ENCODE peak calls at places on chromosomes 11 and 22, in seven cellular contexts. H is suprapubic skin, X is stomach, J is K562, C is A549, S is transverse colon, D is upper lobe of left lung. O is an unnamed sample. For H3K9me3, the result is how much of the 10 kb centered on the place peaks cover.

GRCh38 chr11:24060125-24060524 is 436.7 kb upstream of the LUZP2 start:
- DNase-seq in X (no peak), S (no peak), C (no peak), H (no peak), D (no peak), J (no peak), O (no peak)

GRCh38 chr11:38900156-38900679 is 2302.2 kb upstream of the RAG2 start:
- DNase-seq in H (no peak), S (no peak), X (no peak), D (no peak), J (no peak), C (no peak), O (no peak)

GRCh38 chr22:22702874-22703570 is 58.6 kb downstream of the GGTLC2 start:
- DNase-seq in C (no peak), H (peak), D (peak), S (no peak), J (no peak), X (no peak), O (no peak)

GRCh38 chr11:69915501-69916250 is 96.5 kb upstream of the FGF3 start:
- DNase-seq in C (peak), H (peak), J (peak), X (peak), S (peak), D (no peak), O (peak)

GRCh38 chr11:76512851-76513653 is 68.2 kb downstream of the EMSY start:
- DNase-seq in S (no peak), H (no peak), X (no peak), J (no peak), D (no peak), C (peak), O (no peak)

GRCh38 chr11:7524831-7525230 is 11.0 kb downstream of the PPFIBP2 start:
- DNase-seq in H (no peak), C (no peak), D (no peak), S (peak), J (no peak), X (no peak), O (no peak)

GRCh38 chr11:48088682-48089050 is 108.3 kb downstream of the PTPRJ start:
- DNase-seq in H (peak), X (no peak), S (no peak), C (no peak), D (no peak), J (no peak), O (no peak)

GRCh38 chr11:92627615-92628201 is 341.7 kb upstream of the MTNR1B start:
- DNase-seq in H (no peak), C (no peak), J (no peak), D (no peak), S (no peak), X (no peak), O (no peak)

GRCh38 chr11:40276960-40277359 is 1182.5 kb downstream of the LRRC4C start:
- DNase-seq in X (no peak), S (no peak), C (no peak), H (no peak), D (no peak), J (no peak), O (no peak)

GRCh38 chr11:44033411-44033850 is 14.3 kb upstream of the ACCSL start:
- DNase-seq in X (no peak), C (no peak), D (no peak), J (no peak), S (no peak), H (peak), O (no peak)

GRCh38 chr11:133746663-133747306 is 98.5 kb downstream of the SPATA19 start:
- DNase-seq in X (no peak), C (no peak), D (peak), H (no peak), S (no peak), J (peak), O (no peak)

GRCh38 chr11:61065955-61066638 is 36.2 kb upstream of the CD5 start:
- DNase-seq in H (peak), C (no peak), X (no peak), S (no peak), J (no peak), D (no peak), O (no peak)

GRCh38 chr11:57335343-57336110 is at the start of gene SSRP1:
- DNase-seq in H (peak), C (peak), D (peak), S (peak), X (peak), J (peak), O (peak)
- TF ChIP-seq CTCF in H (no peak), C (no peak), D (no peak), S (no peak), X (no peak), J (peak), O (no peak)

DNA sequence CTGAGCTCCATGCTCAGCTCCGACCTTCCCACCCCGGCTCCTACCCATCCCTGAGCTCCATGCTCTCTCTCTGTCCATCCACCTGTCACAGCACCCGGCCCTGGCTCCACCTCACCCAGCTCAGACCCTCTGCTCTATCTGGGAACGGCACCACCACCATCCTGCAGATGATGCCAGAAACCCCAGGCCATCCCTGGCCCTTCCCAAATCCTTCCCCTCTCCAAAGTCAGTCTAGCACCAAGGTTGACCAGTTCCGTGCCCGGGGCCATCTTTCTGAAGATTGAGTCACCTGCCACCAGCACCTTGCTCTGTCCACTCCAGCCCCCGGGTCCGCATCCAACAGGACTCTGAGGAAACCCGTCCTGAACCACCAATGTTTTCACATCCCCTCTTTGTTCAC is 969.6 kb downstream of the BRD1 start:
- DNase-seq in J (no peak), D (no peak), C (no peak), X (no peak), H (peak), S (no peak), O (no peak)
- H3K9me3 ChIP-seq in J (under half), D (under half), C (under half), X (under half), H (under half), S (under half), O (under half)

GRCh38 chr11:65498042-65498726 is 661 bp upstream of the MALAT1 start:
- DNase-seq in H (peak), D (peak), C (peak), J (peak), S (peak), X (peak), O (no peak)

GRCh38 chr11:65498727-65498976 is 193 bp upstream of the MALAT1 start:
- DNase-seq in H (no peak), J (no peak), S (no peak), X (no peak), D (no peak), C (no peak), O (no peak)

GRCh38 chr11:65500262-65501004 is 1.6 kb downstream of the MALAT1 start:
- DNase-seq in D (no peak), H (no peak), X (no peak), J (peak), C (peak), S (peak), O (no peak)

GRCh38 chr11:65499713-65500261 is 942 bp downstream of the MALAT1 start:
- DNase-seq in H (no peak), S (no peak), D (no peak), C (no peak), X (no peak), J (no peak), O (no peak)

DNA sequence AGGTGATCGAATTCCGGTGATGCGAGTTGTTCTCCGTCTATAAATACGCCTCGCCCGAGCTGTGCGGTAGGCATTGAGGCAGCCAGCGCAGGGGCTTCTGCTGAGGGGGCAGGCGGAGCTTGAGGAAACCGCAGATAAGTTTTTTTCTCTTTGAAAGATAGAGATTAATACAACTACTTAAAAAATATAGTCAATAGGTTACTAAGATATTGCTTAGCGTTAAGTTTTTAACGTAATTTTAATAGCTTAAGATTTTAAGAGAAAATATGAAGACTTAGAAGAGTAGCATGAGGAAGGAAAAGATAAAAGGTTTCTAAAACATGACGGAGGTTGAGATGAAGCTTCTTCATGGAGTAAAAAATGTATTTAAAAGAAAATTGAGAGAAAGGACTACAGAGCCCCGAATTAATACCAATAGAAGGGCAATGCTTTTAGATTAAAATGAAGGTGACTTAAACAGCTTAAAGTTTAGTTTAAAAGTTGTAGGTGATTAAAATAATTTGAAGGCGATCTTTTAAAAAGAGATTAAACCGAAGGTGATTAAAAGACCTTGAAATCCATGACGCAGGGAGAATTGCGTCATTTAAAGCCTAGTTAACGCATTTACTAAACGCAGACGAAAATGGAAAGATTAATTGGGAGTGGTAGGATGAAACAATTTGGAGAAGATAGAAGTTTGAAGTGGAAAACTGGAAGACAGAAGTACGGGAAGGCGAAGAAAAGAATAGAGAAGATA is at the start of gene MALAT1:
- DNase-seq in D (peak), X (peak), C (peak), H (peak), S (peak), J (peak), O (peak)
- TF ChIP-seq EP300 in D (peak), X (peak), C (peak), H (no peak), S (peak), J (peak), O (peak)

DNA sequence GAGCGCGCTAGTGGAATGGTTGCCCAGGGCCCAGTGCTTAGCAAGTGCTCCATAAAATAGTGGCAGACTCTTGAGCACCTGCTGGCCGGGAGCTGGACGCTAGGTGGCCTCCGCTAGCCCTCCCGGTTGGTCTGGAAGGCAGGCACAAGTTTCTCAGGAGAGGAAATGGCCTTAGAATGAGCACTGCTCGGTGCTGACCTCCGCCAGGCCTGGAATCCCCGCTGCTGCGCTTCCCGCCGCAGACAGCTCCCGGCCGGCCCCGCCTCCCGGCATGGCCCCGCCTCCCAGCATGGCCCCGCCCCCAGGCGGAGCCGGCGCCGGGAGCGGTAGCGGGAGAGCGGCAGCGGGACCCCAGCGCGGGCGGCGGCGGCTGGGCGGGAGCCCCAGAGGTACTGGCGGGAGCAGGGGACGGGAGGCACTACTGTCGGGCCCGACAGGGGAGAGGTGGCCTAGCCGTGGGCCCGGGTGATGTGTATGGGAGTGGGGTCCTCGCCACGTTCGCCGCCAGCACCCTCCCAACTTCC is at the start of gene SIPA1:
- DNase-seq in S (peak), H (no peak), D (peak), C (peak), X (peak), J (peak), O (no peak)
- TF ChIP-seq CTCF in S (peak), H (no peak), D (peak), C (no peak), X (peak), J (peak), O (no peak)

GRCh38 chr22:48261048-48261621 is 1498.7 kb downstream of the TBC1D22A start:
- DNase-seq in X (no peak), J (no peak), C (no peak), H (no peak), S (no peak), D (no peak), O (no peak)
- H3K9me3 ChIP-seq in X (under half), J (under half), C (under half), H (under half), S (under half), D (under half), O (under half)

GRCh38 chr11:67582026-67582425 is 1.6 kb upstream of the GSTP1 start:
- DNase-seq in X (no peak), H (no peak), S (no peak), J (no peak), D (no peak), C (no peak), O (no peak)
- TF ChIP-seq EP300 in X (no peak), H (no peak), S (no peak), J (no peak), D (no peak), C (no peak), O (no peak)

GRCh38 chr22:30969532-30970355 is 679 bp downstream of the TUG1 start:
- DNase-seq in D (no peak), H (no peak), C (peak), S (peak), X (peak), J (peak), O (no peak)
- TF ChIP-seq CTCF in D (no peak), H (no peak), C (peak), S (no peak), X (no peak), J (no peak), O (no peak)

GRCh38 chr11:131854391-131854790 is 484.0 kb downstream of the NTM start:
- DNase-seq in X (no peak), C (no peak), H (no peak), D (no peak), J (no peak), S (no peak), O (no peak)
- H3K9me3 ChIP-seq in X (under half), C (under half), H (under half), D (under half), J (under half), S (under half), O (under half)

DNA sequence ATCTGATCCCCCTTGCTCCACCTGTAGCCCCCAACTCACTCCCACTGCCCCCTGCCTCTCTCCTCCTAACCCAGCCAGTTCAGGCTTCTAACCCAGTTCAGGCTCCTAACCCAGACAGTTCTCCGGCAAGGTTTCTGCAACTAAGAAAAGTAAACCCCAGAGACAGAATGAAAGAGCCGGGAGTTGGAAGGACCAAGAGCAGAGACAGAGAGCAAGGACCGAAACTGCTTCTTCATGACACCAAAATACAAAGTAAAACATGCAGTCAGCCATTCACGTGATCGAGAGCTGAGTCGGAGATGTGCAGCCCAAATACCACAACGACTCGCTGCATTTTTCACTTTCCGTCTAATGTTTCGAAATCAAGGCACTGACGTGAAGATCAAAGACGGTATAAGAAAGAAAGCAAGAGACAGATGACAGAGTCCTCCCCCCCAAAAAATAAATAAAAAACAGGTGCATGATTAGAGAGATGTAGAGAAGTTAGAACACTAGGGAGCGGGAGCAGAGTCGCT is 844 bp downstream of the IL10RA start:
- DNase-seq in S (peak), D (no peak), J (no peak), H (no peak), C (no peak), X (no peak), O (no peak)
- TF ChIP-seq EP300 in S (no peak), D (no peak), J (no peak), H (no peak), C (no peak), X (no peak), O (no peak)